ENCODE peak calls at places on chromosomes 4 and X, in six cellular contexts. One of them, this sample, is unnamed.

GRCh38 chrX:48513670-48514069 is 4.9 kb downstream of the PORCN start:
- DNase-seq in cardiac fibroblast: no peak
- DNase-seq in posterior vena cava: no peak
- DNase-seq in AG08395: no peak
- DNase-seq in SW480: no peak
- DNase-seq in DMS153: no peak
- DNase-seq in this sample: no peak

GRCh38 chrX:19748898-19749680 is 138.3 kb downstream of the SH3KBP1 start:
- DNase-seq in posterior vena cava: no peak
- DNase-seq in cardiac fibroblast: no peak
- DNase-seq in AG08395: no peak
- DNase-seq in SW480: no peak
- DNase-seq in DMS153: no peak
- DNase-seq in this sample: no peak

GRCh38 chr4:111641813-111642579 is 503.3 kb upstream of the FAM241A start:
- DNase-seq in cardiac fibroblast: peak; percentile 92
- DNase-seq in posterior vena cava: no peak
- DNase-seq in AG08395: peak; percentile 82
- DNase-seq in SW480: peak; percentile 78
- DNase-seq in DMS153: peak; percentile 59
- DNase-seq in this sample: peak; percentile 87

GRCh38 chrX:107935200-107935599 is 47.0 kb downstream of the TEX13B start:
- DNase-seq in DMS153: no peak
- DNase-seq in cardiac fibroblast: peak; percentile 23
- DNase-seq in AG08395: peak; percentile 5
- DNase-seq in SW480: no peak
- DNase-seq in posterior vena cava: no peak
- DNase-seq in this sample: peak; percentile 5

GRCh38 chrX:10450229-10450958 is 170.0 kb downstream of the MID1 start:
- DNase-seq in posterior vena cava: no peak
- DNase-seq in cardiac fibroblast: peak; percentile 85
- DNase-seq in SW480: no peak
- DNase-seq in DMS153: no peak
- DNase-seq in AG08395: peak; percentile 47
- DNase-seq in this sample: peak; percentile 75

GRCh38 chr4:15232725-15233597 is 194.9 kb upstream of the C1QTNF7 start:
- DNase-seq in posterior vena cava: no peak
- DNase-seq in AG08395: peak; percentile 56
- DNase-seq in cardiac fibroblast: peak; percentile 51
- DNase-seq in SW480: peak; percentile 25
- DNase-seq in DMS153: peak; percentile 1
- DNase-seq in this sample: peak; percentile 94

GRCh38 chrX:48578661-48579128 is 4.4 kb downstream of the RBM3 start:
- DNase-seq in AG08395: no peak
- DNase-seq in SW480: peak; percentile 26
- DNase-seq in DMS153: no peak
- DNase-seq in cardiac fibroblast: peak; percentile 17
- DNase-seq in posterior vena cava: no peak
- DNase-seq in this sample: no peak

GRCh38 chrX:153854702-153855101 is 24.4 kb upstream of the PDZD4 start:
- DNase-seq in cardiac fibroblast: no peak
- DNase-seq in SW480: no peak
- DNase-seq in posterior vena cava: peak; percentile 32
- DNase-seq in AG08395: no peak
- DNase-seq in DMS153: no peak
- DNase-seq in this sample: no peak

GRCh38 chrX:56817179-56817578 is 88.1 kb downstream of the NBDY start:
- DNase-seq in posterior vena cava: no peak
- DNase-seq in DMS153: no peak
- DNase-seq in AG08395: no peak
- DNase-seq in SW480: no peak
- DNase-seq in cardiac fibroblast: no peak
- DNase-seq in this sample: no peak

GRCh38 chrX:9988762-9989161 is 21.6 kb downstream of the CLDN34 start:
- DNase-seq in DMS153: no peak
- DNase-seq in SW480: peak; percentile 17
- DNase-seq in posterior vena cava: no peak
- DNase-seq in cardiac fibroblast: peak; percentile 31
- DNase-seq in AG08395: no peak
- DNase-seq in this sample: peak; percentile 9

GRCh38 chrX:95893632-95894031 is 791.0 kb upstream of the DIAPH2 start:
- DNase-seq in DMS153: no peak
- DNase-seq in SW480: no peak
- DNase-seq in cardiac fibroblast: peak; percentile 82
- DNase-seq in posterior vena cava: no peak
- DNase-seq in AG08395: no peak
- DNase-seq in this sample: peak; percentile 57

GRCh38 chr4:70623301-70623700 is 5.2 kb upstream of the ENAM start:
- DNase-seq in posterior vena cava: no peak
- DNase-seq in DMS153: no peak
- DNase-seq in AG08395: no peak
- DNase-seq in SW480: no peak
- DNase-seq in cardiac fibroblast: no peak
- DNase-seq in this sample: no peak

GRCh38 chr4:151202851-151203455 is 74.0 kb upstream of the PRSS48 start:
- DNase-seq in AG08395: peak; percentile 44
- DNase-seq in DMS153: no peak
- DNase-seq in SW480: no peak
- DNase-seq in posterior vena cava: no peak
- DNase-seq in cardiac fibroblast: peak; percentile 84
- DNase-seq in this sample: peak; percentile 34

GRCh38 chr4:57501715-57502114 is 391.5 kb upstream of the IGFBP7 start:
- DNase-seq in posterior vena cava: peak; percentile 83
- DNase-seq in DMS153: no peak
- DNase-seq in AG08395: peak; percentile 2
- DNase-seq in cardiac fibroblast: peak; percentile 19
- DNase-seq in SW480: peak; percentile 1
- DNase-seq in this sample: peak; percentile 78

This sample was measured in astrocyte of the spinal cord.